ENCODE peak calls at places on chromosomes 1 and 21, in six cellular contexts. One of them, this sample, is unnamed.

GRCh38 chr1:241451981-241452380 is 67.6 kb downstream of the FH start:
- DNase-seq in MV-4-11: no peak
- DNase-seq in H4: no peak
- DNase-seq in iris pigment epithelial cell: no peak
- DNase-seq in stimulated activated naive CD8-positive, alpha-beta T cell treated with anti-CD3 and anti-CD28 coated beads, Interleukin-15, Interleukin-2, amounts not matched to agents 100 U/mL and 50 U/mL, for 24 hours: no peak
- DNase-seq in SIG-M5: no peak
- DNase-seq in this sample: no peak

GRCh38 chr21:33115586-33116541 is 45.9 kb downstream of the OLIG1 start:
- DNase-seq in H4: no peak
- DNase-seq in stimulated activated naive CD8-positive, alpha-beta T cell treated with anti-CD3 and anti-CD28 coated beads, Interleukin-15, Interleukin-2, amounts not matched to agents 100 U/mL and 50 U/mL, for 24 hours: no peak
- DNase-seq in MV-4-11: peak
- DNase-seq in iris pigment epithelial cell: no peak
- DNase-seq in SIG-M5: no peak
- DNase-seq in this sample: no peak

GRCh38 chr1:184539580-184539979 is 152.8 kb downstream of the C1orf21 start:
- DNase-seq in SIG-M5: no peak
- DNase-seq in iris pigment epithelial cell: no peak
- DNase-seq in stimulated activated naive CD8-positive, alpha-beta T cell treated with anti-CD3 and anti-CD28 coated beads, Interleukin-15, Interleukin-2, amounts not matched to agents 100 U/mL and 50 U/mL, for 24 hours: no peak
- DNase-seq in MV-4-11: no peak
- DNase-seq in H4: no peak
- DNase-seq in this sample: no peak

GRCh38 chr1:222523852-222524251 is 24.1 kb downstream of the HHIPL2 start:
- DNase-seq in H4: no peak
- DNase-seq in MV-4-11: no peak
- DNase-seq in SIG-M5: no peak
- DNase-seq in iris pigment epithelial cell: no peak
- DNase-seq in stimulated activated naive CD8-positive, alpha-beta T cell treated with anti-CD3 and anti-CD28 coated beads, Interleukin-15, Interleukin-2, amounts not matched to agents 100 U/mL and 50 U/mL, for 24 hours: no peak
- DNase-seq in this sample: no peak

GRCh38 chr1:213466578-213466977 is 415.5 kb downstream of the RPS6KC1 start:
- DNase-seq in iris pigment epithelial cell: no peak
- DNase-seq in H4: no peak
- DNase-seq in SIG-M5: no peak
- DNase-seq in MV-4-11: no peak
- DNase-seq in stimulated activated naive CD8-positive, alpha-beta T cell treated with anti-CD3 and anti-CD28 coated beads, Interleukin-15, Interleukin-2, amounts not matched to agents 100 U/mL and 50 U/mL, for 24 hours: no peak
- DNase-seq in this sample: no peak

GRCh38 chr1:156336242-156336641 is 1.9 kb downstream of the CCT3 start:
- DNase-seq in iris pigment epithelial cell: no peak
- DNase-seq in stimulated activated naive CD8-positive, alpha-beta T cell treated with anti-CD3 and anti-CD28 coated beads, Interleukin-15, Interleukin-2, amounts not matched to agents 100 U/mL and 50 U/mL, for 24 hours: peak
- DNase-seq in MV-4-11: no peak
- DNase-seq in SIG-M5: no peak
- DNase-seq in H4: no peak
- DNase-seq in this sample: no peak

GRCh38 chr1:222732216-222733159 is 4.5 kb upstream of the FAM177B start:
- DNase-seq in MV-4-11: peak
- DNase-seq in stimulated activated naive CD8-positive, alpha-beta T cell treated with anti-CD3 and anti-CD28 coated beads, Interleukin-15, Interleukin-2, amounts not matched to agents 100 U/mL and 50 U/mL, for 24 hours: no peak
- DNase-seq in SIG-M5: peak
- DNase-seq in H4: no peak
- DNase-seq in iris pigment epithelial cell: no peak
- DNase-seq in this sample: no peak

GRCh38 chr21:22791376-22791775 is 1793.2 kb downstream of the NCAM2 start:
- DNase-seq in H4: no peak
- DNase-seq in SIG-M5: no peak
- DNase-seq in MV-4-11: no peak
- DNase-seq in stimulated activated naive CD8-positive, alpha-beta T cell treated with anti-CD3 and anti-CD28 coated beads, Interleukin-15, Interleukin-2, amounts not matched to agents 100 U/mL and 50 U/mL, for 24 hours: no peak
- DNase-seq in iris pigment epithelial cell: no peak
- DNase-seq in this sample: no peak

GRCh38 chr1:180033387-180033786 is 78.8 kb downstream of the CEP350 start:
- DNase-seq in SIG-M5: no peak
- DNase-seq in MV-4-11: no peak
- DNase-seq in H4: no peak
- DNase-seq in stimulated activated naive CD8-positive, alpha-beta T cell treated with anti-CD3 and anti-CD28 coated beads, Interleukin-15, Interleukin-2, amounts not matched to agents 100 U/mL and 50 U/mL, for 24 hours: no peak
- DNase-seq in iris pigment epithelial cell: no peak
- DNase-seq in this sample: no peak

GRCh38 chr1:243542726-243543415 is 287.0 kb downstream of the SDCCAG8 start:
- DNase-seq in SIG-M5: no peak
- DNase-seq in iris pigment epithelial cell: no peak
- DNase-seq in stimulated activated naive CD8-positive, alpha-beta T cell treated with anti-CD3 and anti-CD28 coated beads, Interleukin-15, Interleukin-2, amounts not matched to agents 100 U/mL and 50 U/mL, for 24 hours: no peak
- DNase-seq in H4: no peak
- DNase-seq in MV-4-11: no peak
- DNase-seq in this sample: no peak

GRCh38 chr1:210294991-210295773 is 33.5 kb upstream of the HHAT start:
- DNase-seq in SIG-M5: no peak
- DNase-seq in stimulated activated naive CD8-positive, alpha-beta T cell treated with anti-CD3 and anti-CD28 coated beads, Interleukin-15, Interleukin-2, amounts not matched to agents 100 U/mL and 50 U/mL, for 24 hours: no peak
- DNase-seq in iris pigment epithelial cell: no peak
- DNase-seq in H4: peak
- DNase-seq in MV-4-11: no peak
- DNase-seq in this sample: no peak

GRCh38 chr1:117341123-117341522 is 26.1 kb upstream of the MAN1A2 start:
- DNase-seq in stimulated activated naive CD8-positive, alpha-beta T cell treated with anti-CD3 and anti-CD28 coated beads, Interleukin-15, Interleukin-2, amounts not matched to agents 100 U/mL and 50 U/mL, for 24 hours: no peak
- DNase-seq in MV-4-11: no peak
- DNase-seq in SIG-M5: no peak
- DNase-seq in H4: no peak
- DNase-seq in iris pigment epithelial cell: no peak
- DNase-seq in this sample: no peak

GRCh38 chr1:241423541-241424479 is 66.8 kb upstream of the RGS7 start:
- DNase-seq in SIG-M5: no peak
- DNase-seq in stimulated activated naive CD8-positive, alpha-beta T cell treated with anti-CD3 and anti-CD28 coated beads, Interleukin-15, Interleukin-2, amounts not matched to agents 100 U/mL and 50 U/mL, for 24 hours: peak
- DNase-seq in MV-4-11: no peak
- DNase-seq in H4: no peak
- DNase-seq in iris pigment epithelial cell: peak
- DNase-seq in this sample: peak

GRCh38 chr1:173193639-173194038 is 13.5 kb downstream of the TNFSF4 start:
- DNase-seq in stimulated activated naive CD8-positive, alpha-beta T cell treated with anti-CD3 and anti-CD28 coated beads, Interleukin-15, Interleukin-2, amounts not matched to agents 100 U/mL and 50 U/mL, for 24 hours: no peak
- DNase-seq in SIG-M5: no peak
- DNase-seq in H4: no peak
- DNase-seq in MV-4-11: peak
- DNase-seq in iris pigment epithelial cell: peak
- DNase-seq in this sample: no peak

GRCh38 chr1:220892997-220893700 is 13.9 kb downstream of the HLX start:
- DNase-seq in SIG-M5: no peak
- DNase-seq in stimulated activated naive CD8-positive, alpha-beta T cell treated with anti-CD3 and anti-CD28 coated beads, Interleukin-15, Interleukin-2, amounts not matched to agents 100 U/mL and 50 U/mL, for 24 hours: no peak
- DNase-seq in H4: no peak
- DNase-seq in iris pigment epithelial cell: no peak
- DNase-seq in MV-4-11: no peak
- DNase-seq in this sample: no peak

GRCh38 chr21:45410865-45411809 is 6.2 kb downstream of the COL18A1 start:
- DNase-seq in SIG-M5: no peak
- DNase-seq in MV-4-11: no peak
- DNase-seq in stimulated activated naive CD8-positive, alpha-beta T cell treated with anti-CD3 and anti-CD28 coated beads, Interleukin-15, Interleukin-2, amounts not matched to agents 100 U/mL and 50 U/mL, for 24 hours: no peak
- DNase-seq in H4: no peak
- DNase-seq in iris pigment epithelial cell: no peak
- DNase-seq in this sample: no peak

GRCh38 chr1:1088036-1088800 is 14.1 kb upstream of the RNF223 start:
- DNase-seq in iris pigment epithelial cell: no peak
- DNase-seq in MV-4-11: no peak
- DNase-seq in SIG-M5: no peak
- DNase-seq in stimulated activated naive CD8-positive, alpha-beta T cell treated with anti-CD3 and anti-CD28 coated beads, Interleukin-15, Interleukin-2, amounts not matched to agents 100 U/mL and 50 U/mL, for 24 hours: peak
- DNase-seq in H4: no peak
- DNase-seq in this sample: no peak

GRCh38 chr1:179228783-179229213 is 679 bp downstream of the ABL2 start:
- DNase-seq in SIG-M5: no peak
- DNase-seq in iris pigment epithelial cell: no peak
- DNase-seq in H4: no peak
- DNase-seq in MV-4-11: no peak
- DNase-seq in stimulated activated naive CD8-positive, alpha-beta T cell treated with anti-CD3 and anti-CD28 coated beads, Interleukin-15, Interleukin-2, amounts not matched to agents 100 U/mL and 50 U/mL, for 24 hours: peak
- DNase-seq in this sample: peak

GRCh38 chr1:227774051-227774720 is 39.0 kb downstream of the SNAP47 start:
- DNase-seq in iris pigment epithelial cell: no peak
- DNase-seq in SIG-M5: no peak
- DNase-seq in MV-4-11: no peak
- DNase-seq in H4: no peak
- DNase-seq in stimulated activated naive CD8-positive, alpha-beta T cell treated with anti-CD3 and anti-CD28 coated beads, Interleukin-15, Interleukin-2, amounts not matched to agents 100 U/mL and 50 U/mL, for 24 hours: no peak
- DNase-seq in this sample: no peak

GRCh38 chr1:237411621-237412020 is 369.6 kb downstream of the RYR2 start:
- DNase-seq in stimulated activated naive CD8-positive, alpha-beta T cell treated with anti-CD3 and anti-CD28 coated beads, Interleukin-15, Interleukin-2, amounts not matched to agents 100 U/mL and 50 U/mL, for 24 hours: no peak
- DNase-seq in iris pigment epithelial cell: no peak
- DNase-seq in H4: peak
- DNase-seq in MV-4-11: no peak
- DNase-seq in SIG-M5: no peak
- DNase-seq in this sample: peak

GRCh38 chr1:1084372-1085170 is 10.5 kb upstream of the RNF223 start:
- DNase-seq in iris pigment epithelial cell: no peak
- DNase-seq in H4: no peak
- DNase-seq in SIG-M5: no peak
- DNase-seq in stimulated activated naive CD8-positive, alpha-beta T cell treated with anti-CD3 and anti-CD28 coated beads, Interleukin-15, Interleukin-2, amounts not matched to agents 100 U/mL and 50 U/mL, for 24 hours: peak
- DNase-seq in MV-4-11: no peak
- DNase-seq in this sample: no peak

GRCh38 chr1:230211436-230212145 is 144.6 kb downstream of the GALNT2 start:
- DNase-seq in MV-4-11: no peak
- DNase-seq in iris pigment epithelial cell: no peak
- DNase-seq in SIG-M5: no peak
- DNase-seq in stimulated activated naive CD8-positive, alpha-beta T cell treated with anti-CD3 and anti-CD28 coated beads, Interleukin-15, Interleukin-2, amounts not matched to agents 100 U/mL and 50 U/mL, for 24 hours: no peak
- DNase-seq in H4: no peak
- DNase-seq in this sample: no peak

GRCh38 chr1:177302365-177303044 is 131.7 kb downstream of the BRINP2 start:
- DNase-seq in SIG-M5: no peak
- DNase-seq in MV-4-11: no peak
- DNase-seq in stimulated activated naive CD8-positive, alpha-beta T cell treated with anti-CD3 and anti-CD28 coated beads, Interleukin-15, Interleukin-2, amounts not matched to agents 100 U/mL and 50 U/mL, for 24 hours: no peak
- DNase-seq in iris pigment epithelial cell: no peak
- DNase-seq in H4: no peak
- DNase-seq in this sample: no peak

GRCh38 chr1:74811421-74812179 is 78.6 kb downstream of the TYW3 start:
- DNase-seq in H4: no peak
- DNase-seq in iris pigment epithelial cell: no peak
- DNase-seq in MV-4-11: no peak
- DNase-seq in SIG-M5: no peak
- DNase-seq in stimulated activated naive CD8-positive, alpha-beta T cell treated with anti-CD3 and anti-CD28 coated beads, Interleukin-15, Interleukin-2, amounts not matched to agents 100 U/mL and 50 U/mL, for 24 hours: no peak
- DNase-seq in this sample: no peak

GRCh38 chr1:1069711-1070676 is 4.1 kb downstream of the RNF223 start:
- DNase-seq in SIG-M5: no peak
- DNase-seq in H4: no peak
- DNase-seq in stimulated activated naive CD8-positive, alpha-beta T cell treated with anti-CD3 and anti-CD28 coated beads, Interleukin-15, Interleukin-2, amounts not matched to agents 100 U/mL and 50 U/mL, for 24 hours: no peak
- DNase-seq in MV-4-11: no peak
- DNase-seq in iris pigment epithelial cell: no peak
- DNase-seq in this sample: no peak

GRCh38 chr1:156616463-156616862 is 2.8 kb upstream of the HAPLN2 start:
- DNase-seq in MV-4-11: no peak
- DNase-seq in SIG-M5: no peak
- DNase-seq in iris pigment epithelial cell: peak
- DNase-seq in stimulated activated naive CD8-positive, alpha-beta T cell treated with anti-CD3 and anti-CD28 coated beads, Interleukin-15, Interleukin-2, amounts not matched to agents 100 U/mL and 50 U/mL, for 24 hours: no peak
- DNase-seq in H4: peak
- DNase-seq in this sample: no peak

GRCh38 chr21:14773777-14774345 is 227.7 kb upstream of the SAMSN1 start:
- DNase-seq in iris pigment epithelial cell: peak
- DNase-seq in MV-4-11: peak
- DNase-seq in H4: no peak
- DNase-seq in SIG-M5: no peak
- DNase-seq in stimulated activated naive CD8-positive, alpha-beta T cell treated with anti-CD3 and anti-CD28 coated beads, Interleukin-15, Interleukin-2, amounts not matched to agents 100 U/mL and 50 U/mL, for 24 hours: peak
- DNase-seq in this sample: peak